ENCODE peak calls at places on chromosomes 13 and 19, in five cellular contexts. L is fibroblast of mammary gland, I is adrenal gland, O is cardiac muscle cell, J is left ventricle myocardium inferior. V is an unnamed sample.

GRCh38 chr13:28710161-28710560 is 8.6 kb downstream of the SLC46A3 start:
- DNase-seq in L (no peak), O (no peak), I (no peak), J (no peak), V (no peak)

GRCh38 chr13:111494641-111495040 is 174.2 kb downstream of the TEX29 start:
- DNase-seq in I (no peak), L (no peak), O (no peak), J (no peak), V (no peak)

GRCh38 chr13:53060840-53061485 is 32.4 kb downstream of the OLFM4 start:
- DNase-seq in L (no peak), I (no peak), O (no peak), J (no peak), V (no peak)

GRCh38 chr19:46299695-46300094 is 2.9 kb downstream of the HIF3A start:
- DNase-seq in L (no peak), I (peak), J (no peak), O (no peak), V (peak)

GRCh38 chr13:113140677-113141590 is 17.5 kb upstream of the PROZ start:
- DNase-seq in O (no peak), J (no peak), L (no peak), I (peak), V (no peak)

GRCh38 chr19:55432355-55432959 is 10.6 kb downstream of the SHISA7 start:
- DNase-seq in I (no peak), O (no peak), L (no peak), J (no peak), V (no peak)

GRCh38 chr19:13441810-13442512 is 64.3 kb downstream of the CACNA1A start:
- DNase-seq in J (peak), L (peak), I (no peak), O (peak), V (peak)

GRCh38 chr19:50154529-50154928 is 8.6 kb downstream of the IZUMO2 start:
- DNase-seq in O (no peak), J (no peak), I (no peak), L (no peak), V (no peak)

GRCh38 chr19:30428281-30428680 is 56.1 kb downstream of the ZNF536 start:
- DNase-seq in J (no peak), L (no peak), I (peak), O (no peak), V (no peak)

GRCh38 chr19:52221831-52222375 is 32.1 kb downstream of the PPP2R1A start:
- DNase-seq in J (no peak), L (peak), O (no peak), I (peak), V (peak)

GRCh38 chr19:56732974-56733373 is 61.4 kb upstream of the ZNF835 start:
- DNase-seq in I (no peak), L (no peak), J (no peak), O (no peak), V (no peak)

GRCh38 chr19:4951671-4952070 is 17.2 kb upstream of the KDM4B start:
- DNase-seq in I (no peak), O (peak), L (no peak), J (no peak), V (no peak)

GRCh38 chr19:51821921-51822716 is 27.2 kb downstream of the FPR3 start:
- DNase-seq in I (no peak), J (no peak), L (peak), O (no peak), V (no peak)

GRCh38 chr19:5967994-5968430 is 9.9 kb downstream of the RANBP3 start:
- DNase-seq in I (peak), J (peak), O (peak), L (peak), V (peak)

GRCh38 chr13:71046360-71047079 is 820.5 kb downstream of the DACH1 start:
- DNase-seq in I (no peak), J (no peak), O (no peak), L (no peak), V (no peak)

GRCh38 chr19:30540671-30541210 is 168.6 kb downstream of the ZNF536 start:
- DNase-seq in L (no peak), O (no peak), I (no peak), J (no peak), V (no peak)

GRCh38 chr13:101727118-101727517 is 274.6 kb downstream of the ITGBL1 start:
- DNase-seq in J (no peak), L (no peak), O (no peak), I (no peak), V (no peak)

GRCh38 chr13:79808475-79808874 is 327.5 kb downstream of the NDFIP2 start:
- DNase-seq in O (no peak), I (no peak), L (no peak), J (no peak), V (no peak)

GRCh38 chr19:49923055-49924003 is 5.7 kb upstream of the ATF5 start:
- DNase-seq in L (no peak), J (no peak), I (no peak), O (no peak), V (no peak)

GRCh38 chr19:3668331-3669133 is 31.7 kb downstream of the PIP5K1C start:
- DNase-seq in L (peak), J (no peak), I (no peak), O (no peak), V (peak)

GRCh38 chr19:46351241-46352041 is 4.6 kb downstream of the PPP5C start:
- DNase-seq in O (no peak), L (peak), I (peak), J (no peak), V (peak)

GRCh38 chr19:27716922-27717321 is 1496.0 kb downstream of the UQCRFS1 start:
- DNase-seq in J (no peak), O (no peak), I (no peak), L (no peak), V (no peak)

GRCh38 chr13:101751488-101751887 is 299.0 kb downstream of the ITGBL1 start:
- DNase-seq in J (no peak), I (no peak), O (peak), L (peak), V (peak)

GRCh38 chr13:24777171-24777570 is 13.2 kb downstream of the RNF17 start:
- DNase-seq in I (no peak), J (no peak), O (no peak), L (no peak), V (no peak)

GRCh38 chr13:94617389-94618000 is 15.8 kb downstream of the GPR180 start:
- DNase-seq in O (peak), J (no peak), L (peak), I (no peak), V (peak)

GRCh38 chr19:3503036-3503572 is 2.6 kb upstream of the DOHH start:
- DNase-seq in O (no peak), I (peak), L (peak), J (no peak), V (no peak)

GRCh38 chr13:74158028-74158427 is 23.8 kb upstream of the KLF12 start:
- DNase-seq in L (peak), I (no peak), O (no peak), J (peak), V (peak)

GRCh38 chr13:24087611-24088235 is 72.8 kb upstream of the SPATA13 start:
- DNase-seq in J (no peak), I (no peak), L (no peak), O (peak), V (no peak)

GRCh38 chr19:41994994-41995958 is 1.2 kb upstream of the ATP1A3 start:
- DNase-seq in J (no peak), L (no peak), O (no peak), I (no peak), V (no peak)

GRCh38 chr13:98710521-98710920 is 42.0 kb downstream of the SLC15A1 start:
- DNase-seq in O (no peak), J (no peak), I (no peak), L (no peak), V (no peak)

GRCh38 chr19:12137541-12137940 is 2.6 kb downstream of the ZNF20 start:
- DNase-seq in O (no peak), J (no peak), L (peak), I (no peak), V (no peak)

GRCh38 chr13:98741741-98742435 is 10.6 kb downstream of the SLC15A1 start:
- DNase-seq in I (no peak), L (peak), O (no peak), J (no peak), V (peak)

GRCh38 chr19:55536951-55537740 is at the start of gene SBK2:
- DNase-seq in O (peak), I (no peak), J (no peak), L (no peak), V (no peak)

DNA sequence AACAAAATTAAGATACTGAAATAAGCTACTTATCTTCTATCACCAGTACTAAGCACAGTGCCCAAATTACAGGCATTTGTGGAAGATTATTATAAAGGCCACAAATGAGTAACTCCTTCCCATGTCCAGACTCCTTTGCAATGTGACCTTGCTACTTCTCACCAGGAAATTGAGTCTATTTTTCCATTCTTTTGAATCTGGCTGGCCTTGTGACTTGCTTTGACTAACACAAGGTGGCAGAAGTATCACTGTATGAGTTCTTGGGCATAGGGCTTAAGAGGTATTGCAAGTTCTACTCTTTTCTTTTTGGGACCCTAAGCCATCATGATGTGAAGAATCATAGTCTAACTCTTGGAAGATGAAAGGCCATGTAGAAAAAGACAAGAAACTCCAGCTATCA is 49.9 kb downstream of the UGGT2 start:
- DNase-seq in L (peak), J (no peak), I (no peak), O (no peak), V (peak)
- TF ChIP-seq CTCF in L (peak), J (no peak), I (no peak), O (peak), V (no peak)

GRCh38 chr19:16514383-16515019 is 18.3 kb downstream of the C19orf44 start:
- DNase-seq in L (no peak), I (no peak), J (no peak), O (no peak), V (no peak)
- TF ChIP-seq CTCF in L (no peak), I (no peak), J (no peak), O (no peak), V (no peak)

GRCh38 chr19:35248310-35249145 is at the start of gene LSR:
- DNase-seq in I (peak), O (peak), J (no peak), L (no peak), V (no peak)
- TF ChIP-seq CTCF in I (no peak), O (no peak), J (no peak), L (no peak), V (no peak)

GRCh38 chr19:31548941-31549340 is 199.7 kb upstream of the TSHZ3 start:
- DNase-seq in I (no peak), L (peak), O (peak), J (peak), V (peak)
- TF ChIP-seq CTCF in I (peak), L (peak), O (peak), J (peak), V (peak)

GRCh38 chr19:2338055-2338615 is 9.7 kb downstream of the SPPL2B start:
- DNase-seq in L (no peak), O (no peak), I (no peak), J (no peak), V (no peak)

GRCh38 chr19:2338751-2339643 is 10.5 kb downstream of the SPPL2B start:
- DNase-seq in L (no peak), J (no peak), O (no peak), I (no peak), V (no peak)

GRCh38 chr19:2336528-2337328 is 8.2 kb downstream of the SPPL2B start:
- DNase-seq in I (no peak), J (no peak), L (no peak), O (no peak), V (no peak)

GRCh38 chr19:2335848-2336247 is 7.4 kb downstream of the SPPL2B start:
- DNase-seq in J (no peak), I (no peak), O (no peak), L (no peak), V (no peak)

DNA sequence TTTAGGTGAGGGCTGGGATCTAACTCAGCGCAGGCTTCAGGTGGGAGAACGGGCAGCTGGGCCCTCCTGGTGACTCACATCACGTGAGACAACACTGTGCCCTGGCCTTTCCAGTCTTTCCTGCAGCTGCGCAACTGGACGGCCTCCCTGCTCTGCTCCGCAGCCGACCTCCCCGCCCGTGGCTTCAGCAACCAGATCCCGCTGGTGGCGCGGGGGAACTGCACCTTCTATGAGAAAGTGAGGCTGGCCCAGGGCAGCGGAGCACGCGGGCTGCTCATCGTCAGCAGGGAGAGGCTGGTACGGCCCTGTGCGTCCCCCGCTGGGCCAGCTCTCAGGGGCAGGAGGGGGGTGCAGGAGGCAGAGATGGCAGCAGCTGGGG is 8.8 kb downstream of the SPPL2B start:
- DNase-seq in L (peak), O (peak), I (peak), J (no peak), V (peak)
- TF ChIP-seq CTCF in L (peak), O (peak), I (no peak), J (peak), V (peak)

DNA sequence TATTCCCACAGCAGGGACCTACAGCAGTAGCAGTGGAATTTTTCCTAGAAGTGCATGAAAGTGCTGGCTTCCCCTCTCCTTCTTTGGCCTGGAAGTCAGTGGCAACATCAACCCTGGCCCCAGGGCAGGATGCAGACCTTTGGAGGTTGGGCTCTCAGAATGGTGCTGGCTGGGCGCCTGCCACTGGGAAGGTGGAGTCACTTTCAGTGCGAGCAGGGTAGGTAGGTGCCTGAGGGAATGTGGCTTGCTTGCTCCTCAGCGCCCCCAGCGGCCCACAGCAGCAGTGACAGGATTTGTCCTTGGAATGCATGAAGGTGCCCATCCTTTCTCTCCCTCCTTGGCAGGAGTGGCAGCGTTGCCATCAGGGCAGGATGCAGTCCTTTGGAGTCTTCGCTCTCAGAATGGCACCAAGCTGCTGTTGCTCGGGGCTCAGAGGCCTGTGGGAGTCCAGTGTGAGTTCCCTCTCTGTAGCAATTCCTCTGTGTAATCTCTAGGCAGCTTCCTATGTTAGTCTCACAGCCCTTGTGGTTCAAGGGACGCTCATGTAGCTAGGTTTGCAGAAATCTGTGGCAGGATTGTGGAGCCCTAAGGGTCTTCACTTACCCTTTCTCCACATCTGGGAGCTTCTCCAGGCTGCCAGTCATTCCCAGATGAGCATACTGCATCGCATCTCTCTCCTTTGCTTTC is 354.4 kb upstream of the DACH1 start:
- DNase-seq in J (no peak), L (no peak), I (peak), O (peak), V (no peak)
- TF ChIP-seq CTCF in J (peak), L (peak), I (peak), O (peak), V (peak)

GRCh38 chr19:38745316-38745715 is 1.0 kb upstream of the CAPN12 start:
- DNase-seq in O (no peak), J (no peak), L (no peak), I (no peak), V (peak)
- TF ChIP-seq CTCF in O (no peak), J (no peak), L (no peak), I (no peak), V (no peak)

DNA sequence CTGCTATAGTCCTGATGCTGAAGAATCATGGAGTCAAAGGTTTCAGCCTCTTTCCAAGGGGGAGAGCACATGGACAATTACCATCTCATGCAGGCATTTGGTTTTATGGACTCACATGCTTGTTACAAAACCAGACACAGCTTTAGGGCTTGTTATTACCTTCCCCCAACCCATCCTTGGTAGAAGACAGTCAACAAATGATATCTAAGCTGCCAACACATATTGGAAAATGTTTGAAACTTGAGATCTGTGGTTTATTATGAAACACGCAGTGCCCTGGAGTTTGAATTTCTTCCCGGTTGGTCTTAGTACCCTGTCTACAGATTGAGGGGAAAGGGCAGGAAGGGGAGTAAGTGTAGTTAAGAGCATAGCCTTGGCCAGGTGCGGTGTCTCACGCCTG is 12.5 kb upstream of the CYP2A6 start:
- DNase-seq in O (no peak), I (no peak), L (peak), J (no peak), V (peak)
- TF ChIP-seq CTCF in O (no peak), I (no peak), L (no peak), J (no peak), V (no peak)

DNA sequence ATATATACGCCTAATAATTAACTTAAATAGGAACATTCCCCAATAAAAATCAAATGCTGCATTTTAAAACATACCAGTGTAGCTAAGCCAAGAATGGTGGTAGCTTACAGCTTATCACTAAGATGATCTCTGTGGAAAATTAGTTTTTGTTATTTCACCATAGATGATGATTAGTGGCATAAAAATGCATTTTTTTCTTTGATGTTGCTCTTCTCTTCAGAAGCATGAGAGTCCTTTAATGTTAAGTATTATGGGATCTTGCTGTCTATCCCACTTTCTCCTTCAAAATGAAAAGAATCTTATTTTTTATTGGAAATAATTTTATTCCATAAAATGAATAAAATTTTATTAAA is 731.0 kb downstream of the SLITRK1 start:
- DNase-seq in O (no peak), J (no peak), L (peak), I (no peak), V (peak)
- TF ChIP-seq CTCF in O (no peak), J (no peak), L (no peak), I (no peak), V (no peak)